ENCODE peak calls at places on chromosome 21, in eight cellular contexts. One of them, this sample, is unnamed.

GRCh38 chr21:42562816-42563215 is 49.2 kb downstream of the SLC37A1 start:
- DNase-seq in A549: no peak
- DNase-seq in astrocyte of the spinal cord: no peak
- DNase-seq in iPS DF 19.7: no peak
- DNase-seq in lung microvascular endothelial cell: no peak
- DNase-seq in M059J: no peak
- DNase-seq in cardiac muscle cell: no peak
- DNase-seq in CD4-positive, alpha-beta T cell: no peak
- DNase-seq in this sample: no peak

GRCh38 chr21:43189936-43190335 is 21.1 kb downstream of the CRYAA start:
- DNase-seq in iPS DF 19.7: no peak
- DNase-seq in CD4-positive, alpha-beta T cell: no peak
- DNase-seq in A549: no peak
- DNase-seq in cardiac muscle cell: no peak
- DNase-seq in lung microvascular endothelial cell: no peak
- DNase-seq in astrocyte of the spinal cord: no peak
- DNase-seq in M059J: no peak
- DNase-seq in this sample: no peak

GRCh38 chr21:44874497-44875331 is 1.2 kb upstream of the PTTG1IP start:
- DNase-seq in iPS DF 19.7: no peak
- DNase-seq in M059J: peak; percentile 46
- DNase-seq in cardiac muscle cell: peak; percentile 50
- DNase-seq in lung microvascular endothelial cell: peak; percentile 57
- DNase-seq in astrocyte of the spinal cord: no peak
- DNase-seq in A549: no peak
- DNase-seq in CD4-positive, alpha-beta T cell: peak; percentile 19
- DNase-seq in this sample: peak; percentile 23

GRCh38 chr21:22209304-22209700 is 1211.1 kb downstream of the NCAM2 start:
- DNase-seq in M059J: no peak
- DNase-seq in astrocyte of the spinal cord: no peak
- DNase-seq in cardiac muscle cell: no peak
- DNase-seq in iPS DF 19.7: no peak
- DNase-seq in lung microvascular endothelial cell: no peak
- DNase-seq in A549: no peak
- DNase-seq in CD4-positive, alpha-beta T cell: no peak
- DNase-seq in this sample: no peak

GRCh38 chr21:41439245-41439644 is 13.2 kb downstream of the MX1 start:
- DNase-seq in lung microvascular endothelial cell: no peak
- DNase-seq in cardiac muscle cell: no peak
- DNase-seq in iPS DF 19.7: no peak
- DNase-seq in A549: no peak
- DNase-seq in astrocyte of the spinal cord: no peak
- DNase-seq in CD4-positive, alpha-beta T cell: no peak
- DNase-seq in M059J: no peak
- DNase-seq in this sample: no peak

GRCh38 chr21:39676054-39676771 is 63.5 kb downstream of the B3GALT5 start:
- DNase-seq in lung microvascular endothelial cell: no peak
- DNase-seq in astrocyte of the spinal cord: peak; percentile 61
- DNase-seq in iPS DF 19.7: no peak
- DNase-seq in CD4-positive, alpha-beta T cell: no peak
- DNase-seq in cardiac muscle cell: no peak
- DNase-seq in A549: peak; percentile 45
- DNase-seq in M059J: peak; percentile 76
- DNase-seq in this sample: no peak

GRCh38 chr21:44603911-44604310 is 3.5 kb downstream of the KRTAP10-7 start:
- DNase-seq in lung microvascular endothelial cell: no peak
- DNase-seq in M059J: no peak
- DNase-seq in iPS DF 19.7: no peak
- DNase-seq in A549: no peak
- DNase-seq in cardiac muscle cell: no peak
- DNase-seq in CD4-positive, alpha-beta T cell: no peak
- DNase-seq in astrocyte of the spinal cord: no peak
- DNase-seq in this sample: no peak

GRCh38 chr21:35628331-35628730 is 432.0 kb downstream of the SETD4 start:
- DNase-seq in A549: no peak
- DNase-seq in iPS DF 19.7: no peak
- DNase-seq in astrocyte of the spinal cord: no peak
- DNase-seq in lung microvascular endothelial cell: no peak
- DNase-seq in M059J: no peak
- DNase-seq in cardiac muscle cell: no peak
- DNase-seq in CD4-positive, alpha-beta T cell: no peak
- DNase-seq in this sample: no peak

GRCh38 chr21:37557261-37557950 is 190.8 kb downstream of the DYRK1A start:
- DNase-seq in astrocyte of the spinal cord: no peak
- DNase-seq in A549: no peak
- DNase-seq in cardiac muscle cell: no peak
- DNase-seq in CD4-positive, alpha-beta T cell: no peak
- DNase-seq in M059J: no peak
- DNase-seq in iPS DF 19.7: no peak
- DNase-seq in lung microvascular endothelial cell: peak; percentile 23
- DNase-seq in this sample: no peak

GRCh38 chr21:46128983-46129571 is 26.3 kb downstream of the FTCD start:
- DNase-seq in CD4-positive, alpha-beta T cell: no peak
- DNase-seq in astrocyte of the spinal cord: no peak
- DNase-seq in lung microvascular endothelial cell: no peak
- DNase-seq in A549: no peak
- DNase-seq in cardiac muscle cell: no peak
- DNase-seq in iPS DF 19.7: no peak
- DNase-seq in M059J: no peak
- DNase-seq in this sample: no peak

GRCh38 chr21:44522753-44523204 is 17.2 kb downstream of the KRTAP10-1 start:
- DNase-seq in M059J: no peak
- DNase-seq in A549: no peak
- DNase-seq in astrocyte of the spinal cord: no peak
- DNase-seq in cardiac muscle cell: no peak
- DNase-seq in lung microvascular endothelial cell: no peak
- DNase-seq in iPS DF 19.7: no peak
- DNase-seq in CD4-positive, alpha-beta T cell: no peak
- DNase-seq in this sample: no peak

GRCh38 chr21:33189237-33189636 is 40.5 kb upstream of the IFNAR2 start:
- DNase-seq in lung microvascular endothelial cell: no peak
- DNase-seq in CD4-positive, alpha-beta T cell: no peak
- DNase-seq in A549: no peak
- DNase-seq in iPS DF 19.7: no peak
- DNase-seq in astrocyte of the spinal cord: no peak
- DNase-seq in cardiac muscle cell: no peak
- DNase-seq in M059J: no peak
- DNase-seq in this sample: no peak

GRCh38 chr21:33655591-33656221 is 13.4 kb downstream of the ITSN1 start:
- DNase-seq in CD4-positive, alpha-beta T cell: no peak
- DNase-seq in lung microvascular endothelial cell: peak; percentile 38
- DNase-seq in astrocyte of the spinal cord: peak; percentile 91
- DNase-seq in iPS DF 19.7: no peak
- DNase-seq in M059J: peak; percentile 100
- DNase-seq in cardiac muscle cell: peak; percentile 87
- DNase-seq in A549: peak; percentile 91
- DNase-seq in this sample: no peak

GRCh38 chr21:44299085-44299457 is 782 bp upstream of the PFKL start:
- DNase-seq in M059J: no peak
- DNase-seq in lung microvascular endothelial cell: no peak
- DNase-seq in CD4-positive, alpha-beta T cell: no peak
- DNase-seq in cardiac muscle cell: no peak
- DNase-seq in iPS DF 19.7: no peak
- DNase-seq in astrocyte of the spinal cord: peak; percentile 34
- DNase-seq in A549: no peak
- DNase-seq in this sample: no peak

GRCh38 chr21:44090332-44090731 is 16.9 kb upstream of the PWP2 start:
- DNase-seq in M059J: no peak
- DNase-seq in lung microvascular endothelial cell: no peak
- DNase-seq in cardiac muscle cell: no peak
- DNase-seq in iPS DF 19.7: no peak
- DNase-seq in astrocyte of the spinal cord: no peak
- DNase-seq in CD4-positive, alpha-beta T cell: no peak
- DNase-seq in A549: no peak
- DNase-seq in this sample: no peak

GRCh38 chr21:30408782-30409494 is 13.1 kb downstream of the KRTAP13-1 start:
- DNase-seq in cardiac muscle cell: peak; percentile 72
- DNase-seq in lung microvascular endothelial cell: no peak
- DNase-seq in astrocyte of the spinal cord: peak; percentile 44
- DNase-seq in CD4-positive, alpha-beta T cell: no peak
- DNase-seq in iPS DF 19.7: peak; percentile 81
- DNase-seq in A549: peak; percentile 72
- DNase-seq in M059J: peak; percentile 54
- DNase-seq in this sample: no peak

GRCh38 chr21:46078322-46078981 is 19.5 kb upstream of the COL6A2 start:
- DNase-seq in lung microvascular endothelial cell: no peak
- DNase-seq in iPS DF 19.7: no peak
- DNase-seq in cardiac muscle cell: no peak
- DNase-seq in CD4-positive, alpha-beta T cell: no peak
- DNase-seq in astrocyte of the spinal cord: peak; percentile 63
- DNase-seq in M059J: no peak
- DNase-seq in A549: no peak
- DNase-seq in this sample: no peak

GRCh38 chr21:29217818-29218252 is 80.9 kb upstream of the BACH1 start:
- DNase-seq in M059J: peak; percentile 95
- DNase-seq in lung microvascular endothelial cell: peak; percentile 94
- DNase-seq in cardiac muscle cell: peak; percentile 95
- DNase-seq in CD4-positive, alpha-beta T cell: no peak
- DNase-seq in iPS DF 19.7: no peak
- DNase-seq in astrocyte of the spinal cord: peak; percentile 95
- DNase-seq in A549: peak; percentile 86
- DNase-seq in this sample: no peak

GRCh38 chr21:46328151-46328550 is 4.2 kb downstream of the PCNT start:
- DNase-seq in lung microvascular endothelial cell: no peak
- DNase-seq in A549: no peak
- DNase-seq in cardiac muscle cell: no peak
- DNase-seq in CD4-positive, alpha-beta T cell: no peak
- DNase-seq in iPS DF 19.7: no peak
- DNase-seq in astrocyte of the spinal cord: no peak
- DNase-seq in M059J: no peak
- DNase-seq in this sample: no peak

GRCh38 chr21:19684328-19684727 is 1280.7 kb upstream of the TMPRSS15 start:
- DNase-seq in A549: no peak
- DNase-seq in lung microvascular endothelial cell: no peak
- DNase-seq in iPS DF 19.7: no peak
- DNase-seq in M059J: no peak
- DNase-seq in CD4-positive, alpha-beta T cell: no peak
- DNase-seq in astrocyte of the spinal cord: no peak
- DNase-seq in cardiac muscle cell: no peak
- DNase-seq in this sample: no peak

GRCh38 chr21:30444204-30444603 is 4.1 kb downstream of the KRTAP15-1 start:
- DNase-seq in cardiac muscle cell: no peak
- DNase-seq in M059J: no peak
- DNase-seq in CD4-positive, alpha-beta T cell: no peak
- DNase-seq in astrocyte of the spinal cord: no peak
- DNase-seq in A549: no peak
- DNase-seq in lung microvascular endothelial cell: no peak
- DNase-seq in iPS DF 19.7: no peak
- DNase-seq in this sample: no peak

GRCh38 chr21:34834852-34835501 is 166.2 kb downstream of the CLIC6 start:
- DNase-seq in A549: no peak
- DNase-seq in CD4-positive, alpha-beta T cell: no peak
- DNase-seq in astrocyte of the spinal cord: no peak
- DNase-seq in lung microvascular endothelial cell: no peak
- DNase-seq in iPS DF 19.7: no peak
- DNase-seq in cardiac muscle cell: no peak
- DNase-seq in M059J: no peak
- DNase-seq in this sample: no peak

GRCh38 chr21:43667191-43667904 is 8.0 kb downstream of the RRP1B start:
- DNase-seq in astrocyte of the spinal cord: peak; percentile 65
- DNase-seq in M059J: peak; percentile 54
- DNase-seq in cardiac muscle cell: peak; percentile 86
- DNase-seq in iPS DF 19.7: no peak
- DNase-seq in A549: no peak
- DNase-seq in CD4-positive, alpha-beta T cell: no peak
- DNase-seq in lung microvascular endothelial cell: no peak
- DNase-seq in this sample: no peak

GRCh38 chr21:39715804-39716397 is 29.1 kb upstream of the IGSF5 start:
- DNase-seq in A549: peak; percentile 36
- DNase-seq in lung microvascular endothelial cell: peak; percentile 52
- DNase-seq in cardiac muscle cell: peak; percentile 47
- DNase-seq in CD4-positive, alpha-beta T cell: peak; percentile 5
- DNase-seq in M059J: peak; percentile 56
- DNase-seq in astrocyte of the spinal cord: peak; percentile 46
- DNase-seq in iPS DF 19.7: peak; percentile 23
- DNase-seq in this sample: no peak

GRCh38 chr21:42112857-42113256 is 41.7 kb downstream of the UMODL1 start:
- DNase-seq in cardiac muscle cell: peak; percentile 69
- DNase-seq in CD4-positive, alpha-beta T cell: no peak
- DNase-seq in astrocyte of the spinal cord: peak; percentile 19
- DNase-seq in A549: no peak
- DNase-seq in M059J: peak; percentile 48
- DNase-seq in iPS DF 19.7: no peak
- DNase-seq in lung microvascular endothelial cell: peak; percentile 23
- DNase-seq in this sample: no peak

GRCh38 chr21:35559881-35560280 is 500.4 kb downstream of the SETD4 start:
- DNase-seq in A549: no peak
- DNase-seq in astrocyte of the spinal cord: peak; percentile 71
- DNase-seq in M059J: peak; percentile 73
- DNase-seq in lung microvascular endothelial cell: no peak
- DNase-seq in CD4-positive, alpha-beta T cell: no peak
- DNase-seq in iPS DF 19.7: no peak
- DNase-seq in cardiac muscle cell: peak; percentile 45
- DNase-seq in this sample: no peak

GRCh38 chr21:29656504-29657227 is 283.1 kb downstream of the GRIK1 start:
- DNase-seq in A549: peak; percentile 8
- DNase-seq in lung microvascular endothelial cell: peak; percentile 89
- DNase-seq in astrocyte of the spinal cord: peak; percentile 86
- DNase-seq in cardiac muscle cell: peak; percentile 58
- DNase-seq in CD4-positive, alpha-beta T cell: no peak
- DNase-seq in M059J: peak; percentile 96
- DNase-seq in iPS DF 19.7: no peak
- DNase-seq in this sample: no peak

GRCh38 chr21:28272272-28272992 is 720.2 kb downstream of the LTN1 start:
- DNase-seq in M059J: peak; percentile 31
- DNase-seq in CD4-positive, alpha-beta T cell: no peak
- DNase-seq in iPS DF 19.7: no peak
- DNase-seq in A549: no peak
- DNase-seq in cardiac muscle cell: peak; percentile 68
- DNase-seq in astrocyte of the spinal cord: peak; percentile 28
- DNase-seq in lung microvascular endothelial cell: no peak
- DNase-seq in this sample: no peak

GRCh38 chr21:31410763-31411278 is 66.8 kb upstream of the TIAM1 start:
- DNase-seq in astrocyte of the spinal cord: no peak
- DNase-seq in iPS DF 19.7: no peak
- DNase-seq in M059J: no peak
- DNase-seq in A549: no peak
- DNase-seq in lung microvascular endothelial cell: no peak
- DNase-seq in CD4-positive, alpha-beta T cell: no peak
- DNase-seq in cardiac muscle cell: no peak
- DNase-seq in this sample: no peak

GRCh38 chr21:33026299-33026858 is 644 bp downstream of the OLIG2 start:
- DNase-seq in lung microvascular endothelial cell: no peak
- DNase-seq in cardiac muscle cell: no peak
- DNase-seq in astrocyte of the spinal cord: no peak
- DNase-seq in iPS DF 19.7: no peak
- DNase-seq in A549: no peak
- DNase-seq in CD4-positive, alpha-beta T cell: no peak
- DNase-seq in M059J: no peak
- DNase-seq in this sample: no peak

GRCh38 chr21:25999935-26000582 is 170.5 kb downstream of the APP start:
- DNase-seq in M059J: no peak
- DNase-seq in astrocyte of the spinal cord: no peak
- DNase-seq in CD4-positive, alpha-beta T cell: peak; percentile 9
- DNase-seq in iPS DF 19.7: no peak
- DNase-seq in A549: no peak
- DNase-seq in lung microvascular endothelial cell: no peak
- DNase-seq in cardiac muscle cell: no peak
- DNase-seq in this sample: no peak

GRCh38 chr21:28444131-28444530 is 548.5 kb downstream of the LTN1 start:
- DNase-seq in lung microvascular endothelial cell: no peak
- DNase-seq in cardiac muscle cell: peak; percentile 56
- DNase-seq in A549: no peak
- DNase-seq in astrocyte of the spinal cord: no peak
- DNase-seq in CD4-positive, alpha-beta T cell: no peak
- DNase-seq in M059J: no peak
- DNase-seq in iPS DF 19.7: no peak
- DNase-seq in this sample: no peak

This sample was measured in thoracic aorta.